ENCODE peak calls at places on chromosomes 4 and X, in five cellular contexts. X is psoas muscle; W is colonic mucosa; Y is CD4-positive, CD25-positive, alpha-beta regulatory T cell; L is CD4-positive, alpha-beta T cell. F is an unnamed sample.

GRCh38 chrX:138709886-138710285 is 1.6 kb downstream of the FGF13 start:
- DNase-seq in X (no peak), W (no peak), Y (no peak), L (no peak), F (no peak)

GRCh38 chr4:80989921-80990544 is 40.5 kb upstream of the BMP3 start:
- DNase-seq in X (no peak), W (peak; percentile 33), Y (peak; percentile 47), L (no peak), F (no peak)

GRCh38 chr4:128286474-128287158 is 997 bp downstream of the PGRMC2 start:
- DNase-seq in X (no peak), W (peak; percentile 63), Y (peak; percentile 62), L (peak; percentile 4), F (no peak)

GRCh38 chr4:3462790-3463415 is at the start of gene DOK7:
- DNase-seq in X (peak; percentile 87), W (peak; percentile 50), Y (no peak), L (no peak), F (no peak)

GRCh38 chr4:137952116-137952515 is 290.0 kb downstream of the SLC7A11 start:
- DNase-seq in X (no peak), W (no peak), Y (no peak), L (no peak), F (no peak)

GRCh38 chrX:21747523-21747922 is 10.4 kb downstream of the SMPX start:
- DNase-seq in X (no peak), W (no peak), Y (no peak), L (no peak), F (no peak)

GRCh38 chr4:133969202-133969873 is 232.3 kb downstream of the PABPC4L start:
- DNase-seq in X (no peak), W (no peak), Y (no peak), L (no peak), F (no peak)

GRCh38 chrX:21725498-21725897 is 32.4 kb downstream of the SMPX start:
- DNase-seq in X (no peak), W (no peak), Y (peak; percentile 13), L (no peak), F (no peak)

GRCh38 chr4:171016145-171016544 is 797.1 kb upstream of the GALNTL6 start:
- DNase-seq in X (no peak), W (no peak), Y (no peak), L (no peak), F (no peak)

GRCh38 chr4:82275431-82276423 is 98.1 kb downstream of the HNRNPD start:
- DNase-seq in X (no peak), W (no peak), Y (no peak), L (no peak), F (no peak)

GRCh38 chr4:41448935-41449334 is 89.0 kb upstream of the LIMCH1 start:
- DNase-seq in X (peak; percentile 61), W (peak; percentile 36), Y (no peak), L (no peak), F (no peak)

GRCh38 chrX:119069762-119070161 is 3.0 kb upstream of the CT47C1 start:
- DNase-seq in X (no peak), W (no peak), Y (no peak), L (no peak), F (no peak)

GRCh38 chr4:128519163-128519810 is 231.7 kb upstream of the PGRMC2 start:
- DNase-seq in X (peak; percentile 70), W (no peak), Y (no peak), L (no peak), F (no peak)

GRCh38 chrX:86295293-86295692 is 147.0 kb downstream of the DACH2 start:
- DNase-seq in X (no peak), W (no peak), Y (no peak), L (no peak), F (no peak)

GRCh38 chr4:143362392-143363046 is 25.8 kb downstream of the GAB1 start:
- DNase-seq in X (no peak), W (no peak), Y (no peak), L (no peak), F (no peak)

GRCh38 chr4:176769519-176769918 is 23.2 kb downstream of the VEGFC start:
- DNase-seq in X (no peak), W (no peak), Y (no peak), L (no peak), F (no peak)

GRCh38 chrX:118346258-118347094 is 570 bp downstream of the WDR44 start:
- DNase-seq in X (peak; percentile 67), W (peak; percentile 53), Y (peak; percentile 42), L (peak; percentile 46), F (peak; percentile 38)

GRCh38 chrX:21838937-21839333 is 482 bp upstream of the MBTPS2 start:
- DNase-seq in X (no peak), W (no peak), Y (peak; percentile 0), L (no peak), F (no peak)

GRCh38 chrX:9926002-9926401 is 41.2 kb upstream of the CLDN34 start:
- DNase-seq in X (no peak), W (no peak), Y (no peak), L (no peak), F (no peak)

GRCh38 chrX:46882266-46882665 is 30.0 kb upstream of the JADE3 start:
- DNase-seq in X (no peak), W (no peak), Y (no peak), L (no peak), F (no peak)

GRCh38 chr4:149897784-149898183 is 82.1 kb upstream of the IQCM start:
- DNase-seq in X (no peak), W (no peak), Y (no peak), L (no peak), F (no peak)

GRCh38 chr4:4947721-4948120 is 71.5 kb downstream of the CYTL1 start:
- DNase-seq in X (no peak), W (no peak), Y (no peak), L (no peak), F (no peak)

GRCh38 chr4:188934320-188934975 is 795.2 kb downstream of the TRIML1 start:
- DNase-seq in X (no peak), W (no peak), Y (no peak), L (no peak), F (no peak)

GRCh38 chr4:20368926-20369325 is 117.2 kb downstream of the SLIT2 start:
- DNase-seq in X (no peak), W (no peak), Y (no peak), L (no peak), F (no peak)

GRCh38 chr4:107519057-107519456 is 201.0 kb downstream of the PAPSS1 start:
- DNase-seq in X (no peak), W (peak; percentile 19), Y (no peak), L (no peak), F (no peak)

GRCh38 chr4:48271048-48271452 is 1.4 kb upstream of the TEC start:
- DNase-seq in X (no peak), W (no peak), Y (no peak), L (no peak), F (no peak)

GRCh38 chr4:54065282-54066087 is 1.1 kb upstream of the CHIC2 start:
- DNase-seq in X (no peak), W (no peak), Y (no peak), L (no peak), F (no peak)

GRCh38 chrX:23926015-23926414 is 18.2 kb downstream of the CXorf58 start:
- DNase-seq in X (no peak), W (no peak), Y (no peak), L (no peak), F (no peak)

GRCh38 chrX:86604620-86605019 is 456.4 kb downstream of the DACH2 start:
- DNase-seq in X (no peak), W (no peak), Y (no peak), L (no peak), F (no peak)

GRCh38 chrX:19443886-19444530 is 71.3 kb downstream of the MAP3K15 start:
- DNase-seq in X (no peak), W (no peak), Y (no peak), L (no peak), F (no peak)

GRCh38 chr4:58225460-58225859 is 1115.3 kb upstream of the IGFBP7 start:
- DNase-seq in X (no peak), W (no peak), Y (no peak), L (no peak), F (no peak)

GRCh38 chr4:74097631-74098550 is 1.1 kb downstream of the CXCL2 start:
- DNase-seq in X (no peak), W (peak; percentile 59), Y (no peak), L (no peak), F (no peak)

GRCh38 chr4:84578540-84579409 is 4.2 kb upstream of the CDS1 start:
- DNase-seq in X (no peak), W (peak; percentile 32), Y (no peak), L (no peak), F (no peak)

GRCh38 chr4:153372967-153373562 is 28.6 kb downstream of the MND1 start:
- DNase-seq in X (no peak), W (no peak), Y (no peak), L (no peak), F (no peak)

GRCh38 chr4:153374471-153374870 is 30.0 kb downstream of the MND1 start:
- DNase-seq in X (no peak), W (no peak), Y (no peak), L (no peak), F (no peak)

GRCh38 chr4:153375303-153375702 is 30.8 kb downstream of the MND1 start:
- DNase-seq in X (no peak), W (no peak), Y (no peak), L (no peak), F (no peak)

GRCh38 chr4:153367092-153367491 is 22.6 kb downstream of the MND1 start:
- DNase-seq in X (no peak), W (no peak), Y (no peak), L (no peak), F (no peak)

GRCh38 chr4:153371835-153372234 is 27.3 kb downstream of the MND1 start:
- DNase-seq in X (no peak), W (no peak), Y (no peak), L (no peak), F (no peak)
- H3K9me3 ChIP-seq in X (peaks cover 3% of the 10 kb centered on the region), W (no peaks in the 10 kb centered on the region), Y (peaks cover 5% of the 10 kb centered on the region), L (peaks cover 6% of the 10 kb centered on the region), F (no peaks in the 10 kb centered on the region)

DNA sequence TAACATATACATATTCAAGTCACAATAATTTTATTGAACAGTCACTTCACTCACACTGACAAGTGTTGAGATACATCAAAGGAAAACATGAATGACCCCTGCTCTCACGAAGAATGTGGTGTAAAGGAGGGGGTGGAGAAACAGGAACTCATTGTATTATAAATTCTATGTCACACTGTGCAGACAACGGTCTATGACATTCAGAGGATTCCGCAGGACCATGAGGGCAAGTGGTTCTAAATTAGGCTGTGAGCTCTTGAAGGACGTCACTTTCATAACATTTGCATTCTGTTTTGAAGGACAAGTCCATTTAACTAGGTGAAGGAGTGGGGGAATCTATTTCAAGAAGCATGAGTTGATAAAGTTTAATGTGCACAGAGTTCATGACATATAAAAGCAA is 415.2 kb upstream of the HS3ST1 start:
- DNase-seq in X (no peak), W (no peak), Y (no peak), L (no peak), F (no peak)
- H3K9me3 ChIP-seq in X (no peaks in the 10 kb centered on the region), W (no peaks in the 10 kb centered on the region), Y (no peaks in the 10 kb centered on the region), L (no peaks in the 10 kb centered on the region), F (no peaks in the 10 kb centered on the region)

DNA sequence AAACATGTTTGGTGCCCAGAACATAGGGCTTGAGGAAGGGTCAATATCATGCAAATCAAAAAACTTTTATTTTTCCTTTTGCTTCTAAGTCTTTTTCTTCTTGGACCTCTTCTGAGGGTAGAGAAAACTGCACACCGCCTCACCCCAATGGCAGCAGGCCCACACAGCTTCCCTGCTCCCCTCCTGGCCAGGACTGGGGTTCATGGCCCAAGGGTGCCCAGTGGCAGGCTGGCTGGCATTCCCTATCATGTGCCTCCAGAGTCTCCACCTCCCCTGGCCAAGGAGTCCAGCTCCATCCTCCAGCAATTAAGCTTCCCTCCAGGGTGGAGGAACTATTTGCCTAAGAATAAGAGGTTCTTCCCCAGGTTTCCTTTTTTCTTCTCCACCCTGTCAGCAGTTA is 529.6 kb upstream of the SPANXN1 start:
- DNase-seq in X (no peak), W (no peak), Y (no peak), L (no peak), F (no peak)
- H3K9me3 ChIP-seq in X (no peaks in the 10 kb centered on the region), W (no peaks in the 10 kb centered on the region), Y (peaks cover 5% of the 10 kb centered on the region), L (no peaks in the 10 kb centered on the region), F (no peaks in the 10 kb centered on the region)

GRCh38 chr4:25233737-25234389 is at the start of gene PI4K2B:
- DNase-seq in X (peak; percentile 94), W (peak; percentile 92), Y (peak; percentile 95), L (peak; percentile 95), F (peak; percentile 95)
- H3K9me3 ChIP-seq in X (peaks cover 17% of the 10 kb centered on the region), W (no peaks in the 10 kb centered on the region), Y (peaks cover 6% of the 10 kb centered on the region), L (peaks cover 5% of the 10 kb centered on the region), F (no peaks in the 10 kb centered on the region)

F was measured in T-helper 17 cell.